ENCODE peak calls at places on chromosomes 5 and 9, in six cellular contexts. S, V, C, F, L and B are unnamed samples.

GRCh38 chr9:137176302-137177182 is 4.7 kb upstream of the TMEM210 start:
- DNase-seq in S (no peak), V (peak), C (peak), F (peak), L (peak), B (peak)

GRCh38 chr9:41229408-41230401 is 40.6 kb upstream of the ZNG1F start:
- DNase-seq in S (no peak), V (peak), C (peak), F (no peak), L (peak), B (peak)

GRCh38 chr5:156934450-156935211 is 28.4 kb downstream of the TIMD4 start:
- DNase-seq in S (no peak), V (no peak), C (peak), F (no peak), L (no peak), B (no peak)

GRCh38 chr9:110370316-110370715 is 32.7 kb upstream of the TXNDC8 start:
- DNase-seq in S (peak), V (peak), C (no peak), F (no peak), L (peak), B (no peak)

GRCh38 chr9:124164800-124165199 is 92.9 kb upstream of the NEK6 start:
- DNase-seq in S (no peak), V (no peak), C (no peak), F (peak), L (no peak), B (no peak)

GRCh38 chr5:139651863-139652787 is 4.0 kb downstream of the CXXC5 start:
- DNase-seq in S (peak), V (peak), C (peak), F (peak), L (peak), B (peak)

GRCh38 chr9:107631788-107632187 is 142.2 kb upstream of the KLF4 start:
- DNase-seq in S (no peak), V (no peak), C (no peak), F (peak), L (no peak), B (no peak)

GRCh38 chr9:4366649-4367330 is 66.9 kb upstream of the GLIS3 start:
- DNase-seq in S (peak), V (peak), C (peak), F (peak), L (peak), B (peak)

GRCh38 chr9:116331241-116331640 is 177.7 kb downstream of the PAPPA start:
- DNase-seq in S (no peak), V (no peak), C (no peak), F (no peak), L (no peak), B (no peak)

GRCh38 chr9:18857334-18857733 is 175.7 kb downstream of the SAXO1 start:
- DNase-seq in S (no peak), V (no peak), C (no peak), F (no peak), L (no peak), B (no peak)

GRCh38 chr9:78004478-78005229 is 27.0 kb downstream of the GNAQ start:
- DNase-seq in S (peak), V (peak), C (peak), F (no peak), L (peak), B (no peak)
- TF ChIP-seq CTCF in S (peak), V (peak), C (peak), F (peak), L (no peak), B (peak)

DNA sequence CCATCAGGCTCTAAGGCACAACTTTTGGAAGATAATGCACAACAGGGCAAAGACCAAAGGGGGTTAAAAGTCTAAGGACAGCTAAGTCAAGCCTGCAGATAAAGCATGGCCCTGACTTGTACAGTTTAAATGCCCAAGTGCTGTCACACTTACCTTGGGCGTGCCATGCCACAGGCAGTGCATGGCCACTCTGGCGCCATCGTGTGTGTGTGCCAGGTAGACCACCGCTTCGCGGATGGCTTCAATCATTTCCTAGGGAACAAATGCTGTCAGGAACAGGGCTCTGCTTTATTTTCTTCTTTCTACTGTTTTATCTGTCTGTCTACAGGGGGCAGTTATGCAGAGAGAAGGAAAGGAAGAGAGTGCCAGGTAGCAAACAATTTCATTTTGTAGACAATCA is 19.3 kb downstream of the PUM3 start:
- DNase-seq in S (no peak), V (no peak), C (peak), F (no peak), L (no peak), B (peak)
- TF ChIP-seq CTCF in S (peak), V (peak), C (peak), F (peak), L (peak), B (peak)

GRCh38 chr9:129569506-129570449 is 51.1 kb downstream of the C9orf50 start:
- DNase-seq in S (no peak), V (no peak), C (peak), F (peak), L (peak), B (peak)
- TF ChIP-seq CTCF in S (peak), V (peak), C (peak), F (peak), L (peak), B (peak)

GRCh38 chr9:122126340-122127333 is 32.9 kb downstream of the NDUFA8 start:
- DNase-seq in S (peak), V (peak), C (no peak), F (no peak), L (peak), B (peak)
- TF ChIP-seq CTCF in S (peak), V (no peak), C (no peak), F (no peak), L (no peak), B (peak)